ENCODE peak calls at places on chromosome 2, in five cellular contexts. Y, Z, E, R and F are unnamed samples.

GRCh38 chr2:2742745-2743144 is 411.7 kb upstream of the MYT1L start:
- DNase-seq in Y (no peak), Z (no peak), E (no peak), R (no peak), F (no peak)

GRCh38 chr2:207161247-207161646 is 4.5 kb downstream of the KLF7 start:
- DNase-seq in Y (no peak), Z (no peak), E (no peak), R (no peak), F (no peak)

GRCh38 chr2:207663870-207664545 is 38.8 kb upstream of the METTL21A start:
- DNase-seq in Y (no peak), Z (no peak), E (no peak), R (no peak), F (no peak)

GRCh38 chr2:584863-585823 is 92.1 kb downstream of the TMEM18 start:
- DNase-seq in Y (no peak), Z (peak), E (no peak), R (no peak), F (no peak)

GRCh38 chr2:196966078-196966477 is 39.6 kb upstream of the PGAP1 start:
- DNase-seq in Y (no peak), Z (no peak), E (no peak), R (no peak), F (no peak)

GRCh38 chr2:54106631-54107454 is 8.6 kb upstream of the ACYP2 start:
- DNase-seq in Y (no peak), Z (no peak), E (peak), R (no peak), F (no peak)

GRCh38 chr2:239283961-239284801 is 116.6 kb downstream of the HDAC4 start:
- DNase-seq in Y (no peak), Z (peak), E (no peak), R (no peak), F (no peak)

GRCh38 chr2:124540805-124541204 is 515.7 kb downstream of the CNTNAP5 start:
- DNase-seq in Y (no peak), Z (no peak), E (no peak), R (no peak), F (no peak)

GRCh38 chr2:209253544-209253943 is 170.3 kb upstream of the MAP2 start:
- DNase-seq in Y (no peak), Z (no peak), E (no peak), R (no peak), F (no peak)

GRCh38 chr2:56688661-56689060 is 504.9 kb downstream of the CCDC85A start:
- DNase-seq in Y (no peak), Z (no peak), E (no peak), R (no peak), F (no peak)

GRCh38 chr2:77457665-77458064 is 64.5 kb downstream of the LRRTM4 start:
- DNase-seq in Y (no peak), Z (no peak), E (no peak), R (no peak), F (no peak)

GRCh38 chr2:240822280-240822847 is 2.3 kb upstream of the KIF1A start:
- DNase-seq in Y (no peak), Z (no peak), E (no peak), R (no peak), F (no peak)

GRCh38 chr2:28326873-28327495 is 65.7 kb upstream of the FOSL2 start:
- DNase-seq in Y (no peak), Z (no peak), E (no peak), R (no peak), F (peak)

GRCh38 chr2:1995086-1995485 is 250.8 kb upstream of the PXDN start:
- DNase-seq in Y (no peak), Z (no peak), E (no peak), R (no peak), F (no peak)

GRCh38 chr2:174787485-174788205 is 23.4 kb upstream of the CHRNA1 start:
- DNase-seq in Y (no peak), Z (peak), E (peak), R (peak), F (peak)

GRCh38 chr2:191105082-191105481 is 45.7 kb downstream of the STAT4 start:
- DNase-seq in Y (no peak), Z (no peak), E (no peak), R (no peak), F (peak)

GRCh38 chr2:172211507-172211906 is 108.8 kb upstream of the DLX2 start:
- DNase-seq in Y (no peak), Z (no peak), E (no peak), R (no peak), F (no peak)

GRCh38 chr2:172207916-172208315 is 105.2 kb upstream of the DLX2 start:
- DNase-seq in Y (no peak), Z (no peak), E (no peak), R (no peak), F (peak)

GRCh38 chr2:172210599-172210998 is 107.9 kb upstream of the DLX2 start:
- DNase-seq in Y (no peak), Z (no peak), E (no peak), R (no peak), F (no peak)

GRCh38 chr2:172204762-172205161 is 102.1 kb upstream of the DLX2 start:
- DNase-seq in Y (no peak), Z (no peak), E (no peak), R (no peak), F (no peak)

DNA sequence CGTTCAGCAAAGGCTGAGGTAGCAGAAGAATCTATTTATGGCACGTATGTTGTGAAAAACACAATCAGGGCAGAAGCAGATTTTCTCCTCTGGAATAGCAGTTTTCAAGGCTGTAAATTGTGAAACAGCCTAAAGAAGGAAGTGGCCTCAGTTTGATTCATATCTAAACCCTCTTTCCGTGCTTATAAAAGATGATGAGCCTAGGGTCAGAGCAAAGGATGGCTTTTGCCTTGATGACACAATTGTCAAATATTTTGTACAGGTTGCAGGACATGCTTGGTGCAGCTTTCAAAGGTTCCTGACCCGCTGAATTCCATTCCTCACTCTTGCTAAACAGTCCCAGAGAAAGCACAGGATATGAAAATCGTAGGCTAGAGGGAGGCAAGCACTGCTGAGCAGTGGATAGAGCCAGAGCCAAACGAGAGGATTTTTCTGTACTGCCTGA is 106.2 kb upstream of the DLX2 start:
- DNase-seq in Y (no peak), Z (no peak), E (peak), R (no peak), F (peak)
- H2BK5ac ChIP-seq in Y (no peak), Z (no peak), E (no peak), R (no peak), F (no peak)

DNA sequence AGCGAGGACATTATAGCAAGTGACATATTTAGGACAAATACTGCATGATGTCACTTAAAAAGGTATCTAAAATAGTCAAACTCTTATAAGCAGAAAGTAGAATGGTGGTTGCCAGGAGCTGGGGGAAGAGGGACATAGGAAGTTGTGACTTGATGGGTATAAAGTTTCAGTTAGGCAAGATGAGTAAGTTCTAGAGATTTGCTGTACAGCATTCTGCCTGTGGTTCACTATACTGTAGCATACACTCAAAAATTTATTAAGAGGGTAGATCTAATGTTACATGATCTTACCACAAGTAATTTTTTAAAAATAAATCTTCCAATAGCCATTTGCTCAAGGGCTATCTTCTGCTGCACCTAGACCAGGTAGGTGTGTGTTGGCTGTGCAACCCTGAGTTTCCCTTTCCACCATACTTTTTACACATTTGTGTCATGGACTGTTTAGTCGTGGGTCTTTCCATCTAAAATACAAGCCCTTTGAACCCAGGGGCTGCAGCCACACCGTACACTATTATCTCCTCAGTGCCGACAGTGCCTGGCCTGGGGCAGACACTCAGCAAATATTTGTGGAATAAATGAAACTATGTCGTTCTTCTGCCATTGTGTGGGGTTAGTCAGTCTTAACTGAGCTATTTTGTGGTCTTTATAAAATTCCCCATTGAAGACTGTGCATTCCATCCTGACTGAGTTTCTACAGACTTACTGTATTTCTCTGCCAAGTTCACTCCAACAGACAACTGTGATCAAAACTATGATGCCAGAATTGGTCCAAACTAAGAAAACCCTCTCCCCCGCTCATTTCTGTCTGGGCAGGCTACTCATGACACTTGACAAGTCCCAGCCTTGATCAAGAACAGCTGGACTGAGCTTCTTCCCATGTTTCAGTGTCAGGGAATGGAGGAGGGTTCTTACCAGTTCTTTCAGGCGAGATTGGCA is 77.8 kb upstream of the NPAS2 start:
- DNase-seq in Y (no peak), Z (no peak), E (peak), R (no peak), F (no peak)
- H4K8ac ChIP-seq in Y (no peak), Z (no peak), E (no peak), R (no peak), F (no peak)

DNA sequence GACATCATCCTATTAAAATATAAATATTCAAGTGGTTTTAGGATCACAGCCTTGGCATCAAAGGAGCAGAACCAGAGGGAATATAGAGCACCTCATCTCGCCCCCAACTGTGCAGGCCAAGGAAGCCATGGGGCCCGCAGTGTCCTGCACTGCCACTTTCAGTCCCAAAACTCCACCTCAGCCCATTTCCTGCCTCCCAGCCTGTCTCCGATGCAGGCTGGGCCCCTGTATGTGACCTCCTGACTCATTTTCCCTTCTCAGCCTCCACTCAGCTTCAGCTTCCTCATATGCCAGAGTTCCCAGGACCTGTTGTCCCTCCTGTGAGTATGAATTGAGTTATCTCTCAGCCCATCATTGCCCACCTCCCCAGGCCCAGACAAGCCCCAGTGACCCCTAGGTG is 72.9 kb upstream of the GLI2 start:
- DNase-seq in Y (no peak), Z (no peak), E (no peak), R (no peak), F (no peak)
- H2BK12ac ChIP-seq in Y (no peak), Z (no peak), E (no peak), R (no peak), F (no peak)

GRCh38 chr2:188495990-188496431 is 204.3 kb downstream of the GULP1 start:
- DNase-seq in Y (no peak), Z (no peak), E (peak), R (no peak), F (peak)
- H2BK5ac ChIP-seq in Y (no peak), Z (no peak), E (no peak), R (no peak), F (no peak)

GRCh38 chr2:204108301-204108700 is 171.7 kb downstream of the ICOS start:
- DNase-seq in Y (peak), Z (peak), E (peak), R (no peak), F (peak)
- H4K8ac ChIP-seq in Y (no peak), Z (no peak), E (no peak), R (no peak), F (no peak)

GRCh38 chr2:33371304-33372090 is 105.0 kb upstream of the RASGRP3 start:
- DNase-seq in Y (no peak), Z (no peak), E (no peak), R (no peak), F (peak)
- H2BK12ac ChIP-seq in Y (no peak), Z (no peak), E (no peak), R (no peak), F (no peak)

GRCh38 chr2:109560265-109560664 is 53.5 kb downstream of the SEPTIN10 start:
- DNase-seq in Y (no peak), Z (no peak), E (peak), R (no peak), F (no peak)
- H2BK5ac ChIP-seq in Y (no peak), Z (no peak), E (no peak), R (no peak), F (no peak)